ENCODE peak calls at places on chromosomes 12 and 14, in five cellular contexts. One of them, this sample, is unnamed.

GRCh38 chr12:96986883-96987523 is 79.9 kb downstream of the NEDD1 start:
- DNase-seq in kidney: no peak
- DNase-seq in RWPE1: peak
- DNase-seq in lower lobe of right lung: no peak
- DNase-seq in epithelial cell of prostate: no peak
- DNase-seq in this sample: no peak

GRCh38 chr12:124586756-124587155 is 19.3 kb upstream of the NCOR2 start:
- DNase-seq in kidney: no peak
- DNase-seq in RWPE1: no peak
- DNase-seq in lower lobe of right lung: peak
- DNase-seq in epithelial cell of prostate: no peak
- DNase-seq in this sample: no peak

GRCh38 chr12:17326649-17327048 is 720.7 kb upstream of the LMO3 start:
- DNase-seq in kidney: no peak
- DNase-seq in RWPE1: no peak
- DNase-seq in lower lobe of right lung: no peak
- DNase-seq in epithelial cell of prostate: no peak
- DNase-seq in this sample: no peak

GRCh38 chr14:38404616-38405015 is 148.7 kb upstream of the CLEC14A start:
- DNase-seq in kidney: no peak
- DNase-seq in RWPE1: no peak
- DNase-seq in lower lobe of right lung: no peak
- DNase-seq in epithelial cell of prostate: no peak
- DNase-seq in this sample: no peak

GRCh38 chr12:26631846-26632245 is 201.1 kb downstream of the ITPR2 start:
- DNase-seq in kidney: no peak
- DNase-seq in RWPE1: no peak
- DNase-seq in lower lobe of right lung: no peak
- DNase-seq in epithelial cell of prostate: no peak
- DNase-seq in this sample: no peak

GRCh38 chr14:51342226-51342625 is 102.2 kb downstream of the TMX1 start:
- DNase-seq in kidney: no peak
- DNase-seq in RWPE1: peak
- DNase-seq in lower lobe of right lung: no peak
- DNase-seq in epithelial cell of prostate: peak
- DNase-seq in this sample: peak

GRCh38 chr14:58488550-58488949 is 61.0 kb downstream of the KIAA0586 start:
- DNase-seq in kidney: no peak
- DNase-seq in RWPE1: peak
- DNase-seq in lower lobe of right lung: no peak
- DNase-seq in epithelial cell of prostate: no peak
- DNase-seq in this sample: no peak

GRCh38 chr12:90401185-90401584 is 553.8 kb downstream of the CCER1 start:
- DNase-seq in kidney: no peak
- DNase-seq in RWPE1: no peak
- DNase-seq in lower lobe of right lung: no peak
- DNase-seq in epithelial cell of prostate: no peak
- DNase-seq in this sample: no peak

GRCh38 chr14:88013750-88014349 is 8.9 kb downstream of the GPR65 start:
- DNase-seq in kidney: no peak
- DNase-seq in RWPE1: peak
- DNase-seq in lower lobe of right lung: peak
- DNase-seq in epithelial cell of prostate: peak
- DNase-seq in this sample: no peak

GRCh38 chr12:10528150-10528953 is 22.7 kb downstream of the EIF2S3B start:
- DNase-seq in kidney: no peak
- DNase-seq in RWPE1: no peak
- DNase-seq in lower lobe of right lung: no peak
- DNase-seq in epithelial cell of prostate: no peak
- DNase-seq in this sample: no peak

GRCh38 chr12:109844091-109844490 is 10.9 kb upstream of the TRPV4 start:
- DNase-seq in kidney: no peak
- DNase-seq in RWPE1: no peak
- DNase-seq in lower lobe of right lung: no peak
- DNase-seq in epithelial cell of prostate: no peak
- DNase-seq in this sample: no peak

GRCh38 chr12:114710151-114710550 is 26.2 kb upstream of the TBX3 start:
- DNase-seq in kidney: peak
- DNase-seq in RWPE1: no peak
- DNase-seq in lower lobe of right lung: no peak
- DNase-seq in epithelial cell of prostate: no peak
- DNase-seq in this sample: no peak

GRCh38 chr12:124916370-124917134 is 2.1 kb upstream of the UBC start:
- DNase-seq in kidney: no peak
- DNase-seq in RWPE1: no peak
- DNase-seq in lower lobe of right lung: no peak
- DNase-seq in epithelial cell of prostate: peak
- DNase-seq in this sample: peak

GRCh38 chr12:13573698-13574321 is 377.3 kb downstream of the EMP1 start:
- DNase-seq in kidney: no peak
- DNase-seq in RWPE1: peak
- DNase-seq in lower lobe of right lung: no peak
- DNase-seq in epithelial cell of prostate: peak
- DNase-seq in this sample: peak

GRCh38 chr14:66982247-66982646 is 207.0 kb upstream of the GARIN2 start:
- DNase-seq in kidney: no peak
- DNase-seq in RWPE1: no peak
- DNase-seq in lower lobe of right lung: no peak
- DNase-seq in epithelial cell of prostate: no peak
- DNase-seq in this sample: no peak

GRCh38 chr12:127300753-127301152 is 966.2 kb upstream of the TMEM132C start:
- DNase-seq in kidney: no peak
- DNase-seq in RWPE1: no peak
- DNase-seq in lower lobe of right lung: no peak
- DNase-seq in epithelial cell of prostate: no peak
- DNase-seq in this sample: no peak

GRCh38 chr12:104604070-104604994 is 147.6 kb downstream of the CHST11 start:
- DNase-seq in kidney: peak
- DNase-seq in RWPE1: peak
- DNase-seq in lower lobe of right lung: peak
- DNase-seq in epithelial cell of prostate: peak
- DNase-seq in this sample: peak

GRCh38 chr12:19080918-19081317 is 48.6 kb upstream of the PLEKHA5 start:
- DNase-seq in kidney: no peak
- DNase-seq in RWPE1: no peak
- DNase-seq in lower lobe of right lung: no peak
- DNase-seq in epithelial cell of prostate: no peak
- DNase-seq in this sample: no peak

GRCh38 chr14:101705733-101706508 is 55.6 kb upstream of the PPP2R5C start:
- DNase-seq in kidney: peak
- DNase-seq in RWPE1: no peak
- DNase-seq in lower lobe of right lung: peak
- DNase-seq in epithelial cell of prostate: no peak
- DNase-seq in this sample: no peak

GRCh38 chr14:90518941-90519256 is 122.1 kb downstream of the CALM1 start:
- DNase-seq in kidney: no peak
- DNase-seq in RWPE1: no peak
- DNase-seq in lower lobe of right lung: peak
- DNase-seq in epithelial cell of prostate: no peak
- DNase-seq in this sample: no peak

GRCh38 chr14:61418749-61419148 is 97.4 kb downstream of the PRKCH start:
- DNase-seq in kidney: no peak
- DNase-seq in RWPE1: no peak
- DNase-seq in lower lobe of right lung: no peak
- DNase-seq in epithelial cell of prostate: no peak
- DNase-seq in this sample: no peak

GRCh38 chr14:75147423-75148071 is 20.7 kb upstream of the NEK9 start:
- DNase-seq in kidney: peak
- DNase-seq in RWPE1: no peak
- DNase-seq in lower lobe of right lung: peak
- DNase-seq in epithelial cell of prostate: no peak
- DNase-seq in this sample: peak

GRCh38 chr14:36973806-36974442 is 198.5 kb downstream of the SLC25A21 start:
- DNase-seq in kidney: no peak
- DNase-seq in RWPE1: peak
- DNase-seq in lower lobe of right lung: no peak
- DNase-seq in epithelial cell of prostate: peak
- DNase-seq in this sample: peak

GRCh38 chr12:91852646-91853045 is 293.0 kb downstream of the BTG1 start:
- DNase-seq in kidney: no peak
- DNase-seq in RWPE1: no peak
- DNase-seq in lower lobe of right lung: no peak
- DNase-seq in epithelial cell of prostate: no peak
- DNase-seq in this sample: no peak

GRCh38 chr12:65784616-65785015 is 39.7 kb upstream of the HMGA2 start:
- DNase-seq in kidney: no peak
- DNase-seq in RWPE1: no peak
- DNase-seq in lower lobe of right lung: no peak
- DNase-seq in epithelial cell of prostate: no peak
- DNase-seq in this sample: no peak

GRCh38 chr14:101809671-101810514 is 48.4 kb downstream of the PPP2R5C start:
- DNase-seq in kidney: peak
- DNase-seq in RWPE1: peak
- DNase-seq in lower lobe of right lung: peak
- DNase-seq in epithelial cell of prostate: peak
- DNase-seq in this sample: peak

GRCh38 chr14:78593949-78594348 is 423.8 kb downstream of the NRXN3 start:
- DNase-seq in kidney: no peak
- DNase-seq in RWPE1: no peak
- DNase-seq in lower lobe of right lung: no peak
- DNase-seq in epithelial cell of prostate: no peak
- DNase-seq in this sample: no peak

GRCh38 chr12:64656429-64656828 is 46.1 kb downstream of the RASSF3 start:
- DNase-seq in kidney: no peak
- DNase-seq in RWPE1: no peak
- DNase-seq in lower lobe of right lung: no peak
- DNase-seq in epithelial cell of prostate: no peak
- DNase-seq in this sample: no peak

GRCh38 chr14:88005978-88006851 is 1.3 kb downstream of the GPR65 start:
- DNase-seq in kidney: no peak
- DNase-seq in RWPE1: no peak
- DNase-seq in lower lobe of right lung: peak
- DNase-seq in epithelial cell of prostate: no peak
- DNase-seq in this sample: no peak

GRCh38 chr12:113537751-113538087 is 66.0 kb upstream of the LHX5 start:
- DNase-seq in kidney: no peak
- DNase-seq in RWPE1: peak
- DNase-seq in lower lobe of right lung: no peak
- DNase-seq in epithelial cell of prostate: peak
- DNase-seq in this sample: peak

GRCh38 chr14:35032562-35032961 is 13.5 kb upstream of the FAM177A1 start:
- DNase-seq in kidney: no peak
- DNase-seq in RWPE1: no peak
- DNase-seq in lower lobe of right lung: no peak
- DNase-seq in epithelial cell of prostate: no peak
- DNase-seq in this sample: no peak

GRCh38 chr12:12511895-12512674 is 50.6 kb downstream of the DUSP16 start:
- DNase-seq in kidney: no peak
- DNase-seq in RWPE1: no peak
- DNase-seq in lower lobe of right lung: no peak
- DNase-seq in epithelial cell of prostate: no peak
- DNase-seq in this sample: peak

GRCh38 chr14:83253870-83254269 is 1720.2 kb upstream of the SEL1L start:
- DNase-seq in kidney: no peak
- DNase-seq in RWPE1: no peak
- DNase-seq in lower lobe of right lung: no peak
- DNase-seq in epithelial cell of prostate: no peak
- DNase-seq in this sample: no peak

GRCh38 chr12:89786177-89786810 is 77.7 kb upstream of the ATP2B1 start:
- DNase-seq in kidney: no peak
- DNase-seq in RWPE1: no peak
- DNase-seq in lower lobe of right lung: no peak
- DNase-seq in epithelial cell of prostate: no peak
- DNase-seq in this sample: no peak

GRCh38 chr12:6231359-6232268 is 31.4 kb downstream of the CD9 start:
- DNase-seq in kidney: no peak
- DNase-seq in RWPE1: no peak
- DNase-seq in lower lobe of right lung: no peak
- DNase-seq in epithelial cell of prostate: no peak
- DNase-seq in this sample: no peak

GRCh38 chr12:6235499-6235898 is 35.3 kb downstream of the CD9 start:
- DNase-seq in kidney: peak
- DNase-seq in RWPE1: no peak
- DNase-seq in lower lobe of right lung: peak
- DNase-seq in epithelial cell of prostate: no peak
- DNase-seq in this sample: no peak

GRCh38 chr12:6234906-6235305 is 34.7 kb downstream of the CD9 start:
- DNase-seq in kidney: peak
- DNase-seq in RWPE1: no peak
- DNase-seq in lower lobe of right lung: no peak
- DNase-seq in epithelial cell of prostate: no peak
- DNase-seq in this sample: no peak

GRCh38 chr12:6234214-6234613 is 34.0 kb downstream of the CD9 start:
- DNase-seq in kidney: no peak
- DNase-seq in RWPE1: no peak
- DNase-seq in lower lobe of right lung: no peak
- DNase-seq in epithelial cell of prostate: no peak
- DNase-seq in this sample: no peak

GRCh38 chr12:6233121-6233971 is 33.1 kb downstream of the CD9 start:
- DNase-seq in kidney: peak
- DNase-seq in RWPE1: no peak
- DNase-seq in lower lobe of right lung: no peak
- DNase-seq in epithelial cell of prostate: no peak
- DNase-seq in this sample: no peak
- H3K27ac ChIP-seq in kidney: peak
- H3K27ac ChIP-seq in RWPE1: peak
- H3K27ac ChIP-seq in lower lobe of right lung: peak
- H3K27ac ChIP-seq in epithelial cell of prostate: no peak
- H3K27ac ChIP-seq in this sample: no peak

GRCh38 chr12:5076761-5077160 is 33.1 kb downstream of the KCNA5 start:
- DNase-seq in kidney: peak
- DNase-seq in RWPE1: no peak
- DNase-seq in lower lobe of right lung: no peak
- DNase-seq in epithelial cell of prostate: no peak
- DNase-seq in this sample: no peak
- H3K27ac ChIP-seq in kidney: no peak
- H3K27ac ChIP-seq in RWPE1: no peak
- H3K27ac ChIP-seq in lower lobe of right lung: no peak
- H3K27ac ChIP-seq in epithelial cell of prostate: no peak
- H3K27ac ChIP-seq in this sample: no peak

GRCh38 chr14:50319293-50319692 is 7.2 kb downstream of the DMAC2L start:
- DNase-seq in kidney: no peak
- DNase-seq in RWPE1: peak
- DNase-seq in lower lobe of right lung: no peak
- DNase-seq in epithelial cell of prostate: no peak
- DNase-seq in this sample: no peak

GRCh38 chr14:50319721-50320120 is 7.6 kb downstream of the DMAC2L start:
- DNase-seq in kidney: no peak
- DNase-seq in RWPE1: no peak
- DNase-seq in lower lobe of right lung: no peak
- DNase-seq in epithelial cell of prostate: no peak
- DNase-seq in this sample: no peak

GRCh38 chr14:50318031-50318626 is 6.0 kb downstream of the DMAC2L start:
- DNase-seq in kidney: no peak
- DNase-seq in RWPE1: peak
- DNase-seq in lower lobe of right lung: no peak
- DNase-seq in epithelial cell of prostate: no peak
- DNase-seq in this sample: no peak

GRCh38 chr14:50321009-50321660 is 9.0 kb downstream of the DMAC2L start:
- DNase-seq in kidney: no peak
- DNase-seq in RWPE1: peak
- DNase-seq in lower lobe of right lung: no peak
- DNase-seq in epithelial cell of prostate: peak
- DNase-seq in this sample: peak

GRCh38 chr14:50320279-50320678 is 8.2 kb downstream of the DMAC2L start:
- DNase-seq in kidney: no peak
- DNase-seq in RWPE1: peak
- DNase-seq in lower lobe of right lung: no peak
- DNase-seq in epithelial cell of prostate: peak
- DNase-seq in this sample: peak
- H3K27ac ChIP-seq in kidney: no peak
- H3K27ac ChIP-seq in RWPE1: peak
- H3K27ac ChIP-seq in lower lobe of right lung: peak
- H3K27ac ChIP-seq in epithelial cell of prostate: peak
- H3K27ac ChIP-seq in this sample: peak

GRCh38 chr14:104547998-104548700 is 31.4 kb upstream of the C14orf180 start:
- DNase-seq in kidney: peak
- DNase-seq in RWPE1: no peak
- DNase-seq in lower lobe of right lung: no peak
- DNase-seq in epithelial cell of prostate: no peak
- DNase-seq in this sample: no peak
- H3K27ac ChIP-seq in kidney: no peak
- H3K27ac ChIP-seq in RWPE1: no peak
- H3K27ac ChIP-seq in lower lobe of right lung: no peak
- H3K27ac ChIP-seq in epithelial cell of prostate: no peak
- H3K27ac ChIP-seq in this sample: no peak